ENCODE peak calls at places on chromosome 2, in seven cellular contexts. R, Q, E, O, Z, X and G are unnamed samples.

GRCh38 chr2:41934323-41935003 is 113.4 kb upstream of the PKDCC start:
- DNase-seq in O (no peak), Q (no peak), X (no peak), E (no peak), R (no peak), Z (no peak), G (no peak)

GRCh38 chr2:88209526-88210131 is 39.5 kb downstream of the THNSL2 start:
- DNase-seq in Q (no peak), R (no peak), E (no peak), O (no peak), Z (no peak), X (no peak), G (no peak)

GRCh38 chr2:84700006-84700405 is 180.9 kb downstream of the TRABD2A start:
- DNase-seq in R (no peak), Q (no peak), O (no peak), Z (no peak), X (no peak), E (no peak), G (no peak)

GRCh38 chr2:173119069-173119807 is 43.6 kb downstream of the MAP3K20 start:
- DNase-seq in Q (peak), R (peak), X (no peak), O (no peak), E (no peak), Z (peak), G (no peak)

GRCh38 chr2:140027320-140027719 is 1247.1 kb upstream of the NXPH2 start:
- DNase-seq in R (no peak), Z (no peak), Q (no peak), E (no peak), X (no peak), O (no peak), G (no peak)

GRCh38 chr2:149084924-149085795 is 46.7 kb downstream of the LYPD6B start:
- DNase-seq in X (no peak), R (no peak), Q (no peak), E (no peak), O (no peak), Z (no peak), G (no peak)

GRCh38 chr2:36352711-36353110 is 2.9 kb upstream of the CRIM1 start:
- DNase-seq in R (no peak), O (no peak), E (no peak), Z (no peak), Q (no peak), X (no peak), G (no peak)

GRCh38 chr2:162560291-162560690 is 216.4 kb downstream of the GCA start:
- DNase-seq in E (no peak), R (no peak), Q (no peak), Z (no peak), O (no peak), X (no peak), G (no peak)

GRCh38 chr2:20622296-20622686 is 28.6 kb downstream of the HS1BP3 start:
- DNase-seq in X (no peak), Z (no peak), O (no peak), R (no peak), Q (no peak), E (no peak), G (no peak)

GRCh38 chr2:235432741-235433520 is 60.9 kb upstream of the AGAP1 start:
- DNase-seq in R (no peak), E (no peak), Q (no peak), O (no peak), Z (no peak), X (no peak), G (no peak)

GRCh38 chr2:69298261-69298660 is 88.8 kb downstream of the GFPT1 start:
- DNase-seq in Z (peak), Q (no peak), X (no peak), O (no peak), E (no peak), R (no peak), G (no peak)

GRCh38 chr2:73085691-73086090 is 14.2 kb upstream of the SFXN5 start:
- DNase-seq in Z (peak), O (peak), E (peak), X (peak), Q (peak), R (peak), G (peak)

GRCh38 chr2:10357193-10357592 is 54.5 kb downstream of the HPCAL1 start:
- DNase-seq in Z (no peak), E (no peak), Q (no peak), O (no peak), R (no peak), X (no peak), G (no peak)

GRCh38 chr2:36358317-36358659 is 2.7 kb downstream of the CRIM1 start:
- DNase-seq in O (no peak), Q (no peak), E (no peak), R (no peak), Z (no peak), X (no peak), G (no peak)

GRCh38 chr2:234474654-234475053 is 22.2 kb downstream of the ARL4C start:
- DNase-seq in X (no peak), Q (no peak), R (no peak), Z (no peak), E (no peak), O (no peak), G (no peak)

GRCh38 chr2:193581807-193582206 is 1387.1 kb upstream of the TMEFF2 start:
- DNase-seq in R (peak), Z (no peak), Q (no peak), O (no peak), E (no peak), X (no peak), G (no peak)

GRCh38 chr2:2586961-2587360 is 255.9 kb upstream of the MYT1L start:
- DNase-seq in Z (no peak), E (no peak), X (no peak), R (no peak), O (no peak), Q (no peak), G (no peak)

GRCh38 chr2:143280097-143280757 is 151.0 kb downstream of the ARHGAP15 start:
- DNase-seq in X (no peak), R (no peak), O (no peak), Z (no peak), E (no peak), Q (no peak), G (no peak)

GRCh38 chr2:168519534-168520308 is 63.6 kb downstream of the CERS6 start:
- DNase-seq in Z (no peak), E (no peak), X (no peak), Q (no peak), R (no peak), O (no peak), G (no peak)

GRCh38 chr2:191209346-191209745 is 35.9 kb upstream of the MYO1B start:
- DNase-seq in X (no peak), Q (no peak), E (no peak), Z (no peak), O (no peak), R (no peak), G (no peak)

GRCh38 chr2:179963626-179964025 is 43.5 kb downstream of the CWC22 start:
- DNase-seq in Z (no peak), O (no peak), E (no peak), R (no peak), X (no peak), Q (no peak), G (no peak)

GRCh38 chr2:378364-378763 is 90.5 kb upstream of the ALKAL2 start:
- DNase-seq in Q (no peak), R (no peak), O (no peak), Z (no peak), E (no peak), X (no peak), G (no peak)

GRCh38 chr2:135736546-135736945 is 5.1 kb upstream of the UBXN4 start:
- DNase-seq in Z (no peak), X (no peak), O (no peak), Q (no peak), R (no peak), E (no peak), G (no peak)

GRCh38 chr2:85431787-85432186 is 13.3 kb downstream of the SH2D6 start:
- DNase-seq in R (no peak), O (no peak), X (no peak), Z (no peak), E (no peak), Q (no peak), G (no peak)

GRCh38 chr2:7014201-7014640 is 97.0 kb downstream of the RNF144A start:
- DNase-seq in X (no peak), E (peak), O (peak), Q (no peak), Z (no peak), R (no peak), G (no peak)

GRCh38 chr2:209642146-209642815 is 129.4 kb upstream of the UNC80 start:
- DNase-seq in X (no peak), Q (no peak), E (no peak), R (no peak), O (no peak), Z (no peak), G (no peak)

GRCh38 chr2:36359006-36359580 is 3.5 kb downstream of the CRIM1 start:
- DNase-seq in R (no peak), X (no peak), Z (no peak), Q (no peak), O (no peak), E (no peak), G (no peak)

GRCh38 chr2:72036173-72036545 is 111.5 kb downstream of the CYP26B1 start:
- DNase-seq in O (no peak), X (no peak), E (no peak), R (no peak), Z (no peak), Q (no peak), G (no peak)

GRCh38 chr2:149716687-149717086 is 129.1 kb upstream of the MMADHC start:
- DNase-seq in E (no peak), X (no peak), Z (no peak), Q (no peak), R (no peak), O (no peak), G (no peak)

GRCh38 chr2:85735691-85736090 is 18.1 kb upstream of the ATOH8 start:
- DNase-seq in R (no peak), E (no peak), Q (no peak), Z (no peak), O (no peak), X (no peak), G (no peak)

GRCh38 chr2:68318686-68319396 is 908 bp downstream of the CNRIP1 start:
- DNase-seq in E (peak), R (no peak), Z (no peak), O (no peak), X (no peak), Q (no peak), G (no peak)

GRCh38 chr2:218962859-218963492 is 3.5 kb downstream of the CDK5R2 start:
- DNase-seq in X (no peak), Q (peak), O (peak), R (peak), E (peak), Z (peak), G (no peak)

GRCh38 chr2:98334439-98335078 is 11.7 kb upstream of the CNGA3 start:
- DNase-seq in E (no peak), O (no peak), R (peak), X (no peak), Z (no peak), Q (peak), G (no peak)

GRCh38 chr2:217394510-217395351 is 534.9 kb upstream of the TNP1 start:
- DNase-seq in R (no peak), X (no peak), Q (no peak), E (no peak), Z (peak), O (no peak), G (no peak)

GRCh38 chr2:196200557-196200956 is 29.2 kb upstream of the STK17B start:
- DNase-seq in E (no peak), X (no peak), R (no peak), Q (no peak), O (no peak), Z (no peak), G (peak)

GRCh38 chr2:127615511-127616166 is 30.3 kb upstream of the GPR17 start:
- DNase-seq in E (no peak), R (no peak), O (peak), X (no peak), Z (no peak), Q (no peak), G (no peak)

GRCh38 chr2:54524236-54524991 is 68.3 kb downstream of the SPTBN1 start:
- DNase-seq in R (no peak), O (no peak), Z (no peak), X (peak), E (no peak), Q (peak), G (peak)

GRCh38 chr2:27494944-27495554 is at the start of gene FNDC4:
- DNase-seq in R (no peak), E (peak), O (no peak), Z (no peak), X (no peak), Q (no peak), G (no peak)

GRCh38 chr2:95056461-95057459 is 31.3 kb downstream of the MAL start:
- DNase-seq in Q (no peak), E (no peak), R (no peak), Z (no peak), O (no peak), X (no peak), G (no peak)